ENCODE peak calls at places on chromosome 7, in ten cellular contexts. Q, D, E, J, S, M, G, L, U and V are unnamed samples.

GRCh38 chr7:99386584-99387238 is 12.2 kb downstream of the ARPC1B start:
- DNase-seq in Q (no peak), D (peak), E (peak), J (no peak), S (no peak), M (no peak), G (no peak), L (peak), U (no peak), V (peak)

GRCh38 chr7:94417261-94417660 is 22.6 kb downstream of the COL1A2 start:
- DNase-seq in Q (no peak), D (no peak), E (no peak), J (no peak), S (no peak), M (no peak), G (no peak), L (no peak), U (no peak), V (peak)

GRCh38 chr7:106775552-106775936 is 89.5 kb upstream of the PIK3CG start:
- DNase-seq in Q (no peak), D (peak), E (peak), J (no peak), S (no peak), M (no peak), G (no peak), L (peak), U (no peak), V (peak)

GRCh38 chr7:142100634-142101033 is 10.9 kb upstream of the MGAM2 start:
- DNase-seq in Q (no peak), D (no peak), E (no peak), J (no peak), S (no peak), M (no peak), G (no peak), L (no peak), U (no peak), V (no peak)

GRCh38 chr7:127983804-127984332 is 47.4 kb downstream of the LRRC4 start:
- DNase-seq in Q (no peak), D (no peak), E (peak), J (no peak), S (no peak), M (no peak), G (no peak), L (no peak), U (no peak), V (peak)

GRCh38 chr7:146926833-146927232 is 810.2 kb downstream of the CNTNAP2 start:
- DNase-seq in Q (no peak), D (no peak), E (no peak), J (no peak), S (no peak), M (no peak), G (no peak), L (no peak), U (no peak), V (peak)

GRCh38 chr7:92057375-92057774 is 76.9 kb downstream of the CYP51A1 start:
- DNase-seq in Q (peak), D (no peak), E (no peak), J (no peak), S (peak), M (no peak), G (peak), L (no peak), U (no peak), V (peak)

GRCh38 chr7:43211276-43211675 is 98.8 kb downstream of the HECW1 start:
- DNase-seq in Q (peak), D (no peak), E (no peak), J (no peak), S (no peak), M (no peak), G (no peak), L (no peak), U (no peak), V (no peak)

GRCh38 chr7:96388620-96389383 is 66.9 kb upstream of the SLC25A13 start:
- DNase-seq in Q (no peak), D (peak), E (peak), J (no peak), S (no peak), M (no peak), G (no peak), L (peak), U (no peak), V (peak)

GRCh38 chr7:66306243-66306642 is 101.1 kb downstream of the TPST1 start:
- DNase-seq in Q (no peak), D (no peak), E (no peak), J (no peak), S (no peak), M (no peak), G (no peak), L (no peak), U (no peak), V (no peak)

GRCh38 chr7:121019018-121019417 is 30.5 kb downstream of the CPED1 start:
- DNase-seq in Q (no peak), D (peak), E (peak), J (no peak), S (no peak), M (no peak), G (no peak), L (peak), U (no peak), V (peak)

GRCh38 chr7:34061175-34061574 is 155.8 kb downstream of the BMPER start:
- DNase-seq in Q (no peak), D (peak), E (peak), J (no peak), S (no peak), M (no peak), G (no peak), L (peak), U (no peak), V (peak)

GRCh38 chr7:99928994-99929729 is at the start of gene GJC3:
- DNase-seq in Q (peak), D (peak), E (peak), J (no peak), S (peak), M (no peak), G (peak), L (peak), U (no peak), V (peak)

GRCh38 chr7:33880787-33881186 is 24.6 kb upstream of the BMPER start:
- DNase-seq in Q (no peak), D (no peak), E (no peak), J (no peak), S (no peak), M (no peak), G (no peak), L (no peak), U (no peak), V (no peak)

GRCh38 chr7:18445916-18446520 is 49.5 kb upstream of the HDAC9 start:
- DNase-seq in Q (no peak), D (no peak), E (no peak), J (no peak), S (no peak), M (no peak), G (no peak), L (no peak), U (no peak), V (no peak)

GRCh38 chr7:106022193-106022821 is 59.2 kb downstream of the CDHR3 start:
- DNase-seq in Q (no peak), D (no peak), E (no peak), J (no peak), S (no peak), M (peak), G (no peak), L (no peak), U (no peak), V (peak)

GRCh38 chr7:128954830-128955797 is 17.4 kb downstream of the IRF5 start:
- DNase-seq in Q (no peak), D (peak), E (peak), J (no peak), S (no peak), M (no peak), G (no peak), L (peak), U (no peak), V (peak)

GRCh38 chr7:70696139-70696782 is 435.7 kb upstream of the GALNT17 start:
- DNase-seq in Q (no peak), D (peak), E (no peak), J (no peak), S (peak), M (no peak), G (no peak), L (peak), U (no peak), V (peak)

GRCh38 chr7:58086461-58086860 is 636.5 kb downstream of the ZNF716 start:
- DNase-seq in Q (no peak), D (no peak), E (no peak), J (no peak), S (no peak), M (no peak), G (no peak), L (no peak), U (no peak), V (no peak)

GRCh38 chr7:137169282-137169698 is 174.2 kb downstream of the PTN start:
- DNase-seq in Q (peak), D (peak), E (peak), J (no peak), S (peak), M (no peak), G (peak), L (peak), U (no peak), V (peak)

GRCh38 chr7:112452102-112452888 is 2.0 kb downstream of the IFRD1 start:
- DNase-seq in Q (peak), D (peak), E (peak), J (peak), S (peak), M (no peak), G (peak), L (peak), U (peak), V (peak)

GRCh38 chr7:159197066-159197975 is 52.7 kb upstream of the VIPR2 start:
- DNase-seq in Q (no peak), D (no peak), E (no peak), J (no peak), S (peak), M (no peak), G (no peak), L (no peak), U (no peak), V (peak)

GRCh38 chr7:41711283-41712064 is 8.6 kb upstream of the INHBA start:
- DNase-seq in Q (peak), D (peak), E (no peak), J (no peak), S (peak), M (no peak), G (no peak), L (no peak), U (no peak), V (peak)

GRCh38 chr7:4010923-4011656 is 671.0 kb upstream of the FOXK1 start:
- DNase-seq in Q (no peak), D (no peak), E (no peak), J (no peak), S (no peak), M (no peak), G (no peak), L (no peak), U (no peak), V (no peak)

GRCh38 chr7:45606050-45606449 is 31.9 kb downstream of the ADCY1 start:
- DNase-seq in Q (no peak), D (no peak), E (no peak), J (no peak), S (no peak), M (no peak), G (no peak), L (no peak), U (no peak), V (no peak)

GRCh38 chr7:29500719-29501118 is 62.9 kb upstream of the PRR15 start:
- DNase-seq in Q (no peak), D (peak), E (no peak), J (no peak), S (no peak), M (no peak), G (no peak), L (no peak), U (no peak), V (peak)

GRCh38 chr7:128259131-128260056 is 18.3 kb downstream of the LEP start:
- DNase-seq in Q (no peak), D (peak), E (peak), J (no peak), S (peak), M (no peak), G (peak), L (peak), U (no peak), V (no peak)

GRCh38 chr7:92754756-92755581 is 81.4 kb downstream of the CDK6 start:
- DNase-seq in Q (no peak), D (no peak), E (no peak), J (no peak), S (no peak), M (no peak), G (no peak), L (no peak), U (no peak), V (no peak)

GRCh38 chr7:94277236-94277635 is 117.5 kb upstream of the COL1A2 start:
- DNase-seq in Q (no peak), D (peak), E (no peak), J (no peak), S (no peak), M (no peak), G (no peak), L (no peak), U (no peak), V (peak)

GRCh38 chr7:155972651-155973349 is 160.5 kb upstream of the SHH start:
- DNase-seq in Q (no peak), D (no peak), E (no peak), J (peak), S (peak), M (no peak), G (no peak), L (no peak), U (no peak), V (no peak)

GRCh38 chr7:78176186-78176585 is 377.6 kb downstream of the PHTF2 start:
- DNase-seq in Q (no peak), D (peak), E (no peak), J (no peak), S (no peak), M (no peak), G (no peak), L (peak), U (no peak), V (no peak)

GRCh38 chr7:155865830-155866545 is 53.7 kb upstream of the SHH start:
- DNase-seq in Q (no peak), D (no peak), E (no peak), J (peak), S (peak), M (no peak), G (no peak), L (no peak), U (no peak), V (no peak)

GRCh38 chr7:82166666-82167065 is 276.9 kb downstream of the CACNA2D1 start:
- DNase-seq in Q (no peak), D (peak), E (no peak), J (no peak), S (no peak), M (no peak), G (no peak), L (no peak), U (no peak), V (no peak)

GRCh38 chr7:4227105-4228010 is 454.7 kb upstream of the FOXK1 start:
- DNase-seq in Q (no peak), D (no peak), E (no peak), J (no peak), S (no peak), M (no peak), G (no peak), L (peak), U (no peak), V (no peak)

GRCh38 chr7:80791509-80791929 is 127.3 kb downstream of the SEMA3C start:
- DNase-seq in Q (no peak), D (peak), E (no peak), J (no peak), S (no peak), M (no peak), G (no peak), L (no peak), U (no peak), V (no peak)

GRCh38 chr7:147595076-147595475 is 995.5 kb upstream of the C7orf33 start:
- DNase-seq in Q (no peak), D (no peak), E (no peak), J (no peak), S (no peak), M (no peak), G (no peak), L (no peak), U (no peak), V (no peak)

GRCh38 chr7:351256-351655 is 61.3 kb downstream of the FOXL3 start:
- DNase-seq in Q (no peak), D (no peak), E (no peak), J (no peak), S (no peak), M (peak), G (no peak), L (no peak), U (no peak), V (no peak)

GRCh38 chr7:35722054-35722849 is 27.3 kb upstream of the HERPUD2 start:
- DNase-seq in Q (no peak), D (no peak), E (peak), J (no peak), S (no peak), M (no peak), G (no peak), L (no peak), U (no peak), V (no peak)

GRCh38 chr7:35723011-35723410 is 28.1 kb upstream of the HERPUD2 start:
- DNase-seq in Q (no peak), D (no peak), E (no peak), J (no peak), S (no peak), M (no peak), G (no peak), L (peak), U (no peak), V (peak)

GRCh38 chr7:35726654-35727053 is 31.7 kb upstream of the HERPUD2 start:
- DNase-seq in Q (no peak), D (no peak), E (no peak), J (no peak), S (no peak), M (no peak), G (no peak), L (no peak), U (no peak), V (no peak)

GRCh38 chr7:35727571-35727970 is 32.6 kb upstream of the HERPUD2 start:
- DNase-seq in Q (no peak), D (peak), E (peak), J (no peak), S (no peak), M (no peak), G (no peak), L (no peak), U (no peak), V (peak)

GRCh38 chr7:35725280-35725680 is 30.3 kb upstream of the HERPUD2 start:
- DNase-seq in Q (no peak), D (no peak), E (no peak), J (no peak), S (no peak), M (peak), G (no peak), L (no peak), U (no peak), V (no peak)
- H3K4me3 ChIP-seq in Q (no peak), D (no peak), E (no peak), J (no peak), S (no peak), M (peak), G (no peak), L (no peak), U (no peak), V (no peak)

GRCh38 chr7:154792436-154793055 is 210.4 kb downstream of the PAXIP1 start:
- DNase-seq in Q (no peak), D (no peak), E (no peak), J (no peak), S (no peak), M (no peak), G (no peak), L (no peak), U (no peak), V (no peak)

GRCh38 chr7:154794147-154794780 is 208.7 kb downstream of the PAXIP1 start:
- DNase-seq in Q (peak), D (no peak), E (no peak), J (no peak), S (peak), M (no peak), G (no peak), L (no peak), U (no peak), V (no peak)

GRCh38 chr7:154791611-154792010 is 211.3 kb downstream of the PAXIP1 start:
- DNase-seq in Q (no peak), D (no peak), E (no peak), J (no peak), S (no peak), M (no peak), G (no peak), L (no peak), U (no peak), V (no peak)

GRCh38 chr7:154785898-154786297 is 217.0 kb downstream of the PAXIP1 start:
- DNase-seq in Q (no peak), D (no peak), E (no peak), J (no peak), S (no peak), M (no peak), G (no peak), L (no peak), U (no peak), V (no peak)

DNA sequence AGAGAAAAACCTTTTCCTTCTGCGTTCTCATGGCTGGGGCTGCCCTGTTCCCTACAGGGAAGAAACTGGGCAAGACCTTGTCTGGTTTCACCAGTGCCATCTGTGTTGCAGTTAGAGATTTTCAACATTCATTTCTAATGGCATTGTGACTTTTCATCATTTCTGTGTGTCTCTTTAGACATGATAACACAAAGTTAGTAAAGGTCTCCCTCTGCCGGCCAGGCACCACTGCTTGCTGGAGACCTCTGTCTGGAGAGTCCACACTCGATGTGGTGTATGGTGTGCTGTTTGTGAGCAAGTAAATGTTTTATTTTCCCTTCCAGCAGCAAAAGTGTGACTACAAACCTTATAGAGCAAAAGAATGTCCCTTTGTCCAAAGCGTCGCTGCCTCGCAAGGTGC is 213.5 kb downstream of the PAXIP1 start:
- DNase-seq in Q (peak), D (no peak), E (no peak), J (no peak), S (no peak), M (no peak), G (no peak), L (no peak), U (no peak), V (no peak)
- TF ChIP-seq CTCF in Q (no peak), D (no peak), E (no peak), J (no peak), S (no peak), M (no peak), G (no peak), L (no peak), U (no peak), V (no peak)

GRCh38 chr7:48280100-48280499 is 108.8 kb downstream of the ABCA13 start:
- DNase-seq in Q (no peak), D (no peak), E (peak), J (no peak), S (no peak), M (no peak), G (no peak), L (peak), U (no peak), V (peak)
- H3K4me3 ChIP-seq in Q (no peak), D (no peak), E (no peak), J (no peak), S (no peak), M (no peak), G (no peak), L (no peak), U (no peak), V (no peak)

DNA sequence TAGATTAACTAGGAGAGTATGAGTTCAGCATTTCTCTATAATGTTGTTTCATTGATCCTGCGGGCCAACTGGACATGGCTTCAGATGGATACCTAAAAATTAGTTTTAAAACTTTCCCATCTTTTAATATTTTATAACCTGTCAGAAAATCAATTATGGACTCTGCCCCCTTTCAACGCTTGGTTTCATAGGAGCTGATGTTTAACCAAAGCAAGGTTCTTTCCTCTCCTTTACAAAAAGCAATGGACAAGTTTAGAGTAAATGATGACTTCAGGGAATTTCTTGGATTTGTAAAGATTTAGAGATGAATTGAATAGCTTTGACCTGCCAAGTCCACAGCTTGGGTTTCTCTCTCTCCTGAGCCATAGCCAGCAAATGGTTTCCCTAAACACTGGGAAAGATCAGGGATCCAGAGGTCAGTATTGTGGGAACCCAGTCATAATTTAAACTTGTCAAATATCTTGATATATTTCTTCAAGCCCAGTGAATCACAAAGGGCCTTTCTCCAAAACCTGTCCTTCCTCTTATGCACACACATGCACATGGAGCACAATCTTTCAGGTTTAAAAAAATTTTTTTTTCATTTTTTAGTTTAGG is 177.1 kb downstream of the EVX1 start:
- DNase-seq in Q (no peak), D (no peak), E (peak), J (no peak), S (no peak), M (no peak), G (no peak), L (peak), U (no peak), V (peak)
- TF ChIP-seq CTCF in Q (no peak), D (no peak), E (no peak), J (no peak), S (no peak), M (no peak), G (no peak), L (no peak), U (no peak), V (no peak)